ENCODE peak calls at places on chromosomes 5 and 9, in nine cellular contexts. One of them, this sample, is unnamed. For H3K4me1, the result is how much of the 10 kb centered on the place peaks cover.

GRCh38 chr9:136848393-136849037 is 694 bp upstream of the PHPT1 start:
- DNase-seq in psoas muscle: no peak
- DNase-seq in PC-3: peak
- DNase-seq in ovary: no peak
- DNase-seq in A549: peak
- DNase-seq in lung: no peak
- DNase-seq in effector memory CD4-positive, alpha-beta T cell: no peak
- DNase-seq in neural progenitor cell: peak
- DNase-seq in uterus: no peak
- DNase-seq in this sample: peak

GRCh38 chr9:85377751-85378289 is 363.9 kb downstream of the AGTPBP1 start:
- DNase-seq in effector memory CD4-positive, alpha-beta T cell: no peak
- DNase-seq in lung: no peak
- DNase-seq in PC-3: peak
- DNase-seq in ovary: no peak
- DNase-seq in psoas muscle: no peak
- DNase-seq in uterus: no peak
- DNase-seq in A549: no peak
- DNase-seq in neural progenitor cell: no peak
- DNase-seq in this sample: no peak

GRCh38 chr5:75690669-75691068 is 26.6 kb downstream of the POC5 start:
- DNase-seq in PC-3: no peak
- DNase-seq in psoas muscle: no peak
- DNase-seq in ovary: no peak
- DNase-seq in lung: no peak
- DNase-seq in A549: no peak
- DNase-seq in neural progenitor cell: no peak
- DNase-seq in effector memory CD4-positive, alpha-beta T cell: no peak
- DNase-seq in uterus: no peak
- DNase-seq in this sample: no peak

GRCh38 chr5:153372433-153373167 is 117.9 kb upstream of the GRIA1 start:
- DNase-seq in A549: no peak
- DNase-seq in ovary: no peak
- DNase-seq in psoas muscle: no peak
- DNase-seq in PC-3: no peak
- DNase-seq in lung: no peak
- DNase-seq in neural progenitor cell: no peak
- DNase-seq in effector memory CD4-positive, alpha-beta T cell: no peak
- DNase-seq in uterus: no peak
- DNase-seq in this sample: no peak

GRCh38 chr9:131116281-131117101 is 8.9 kb upstream of the NUP214 start:
- DNase-seq in effector memory CD4-positive, alpha-beta T cell: no peak
- DNase-seq in lung: no peak
- DNase-seq in neural progenitor cell: no peak
- DNase-seq in psoas muscle: no peak
- DNase-seq in A549: no peak
- DNase-seq in PC-3: no peak
- DNase-seq in ovary: peak
- DNase-seq in uterus: no peak
- DNase-seq in this sample: no peak

GRCh38 chr5:76546497-76547102 is 76.6 kb downstream of the F2RL2 start:
- DNase-seq in neural progenitor cell: no peak
- DNase-seq in uterus: no peak
- DNase-seq in lung: no peak
- DNase-seq in A549: no peak
- DNase-seq in psoas muscle: no peak
- DNase-seq in PC-3: no peak
- DNase-seq in effector memory CD4-positive, alpha-beta T cell: no peak
- DNase-seq in ovary: no peak
- DNase-seq in this sample: no peak

GRCh38 chr5:157350939-157351338 is 85.0 kb downstream of the CYFIP2 start:
- DNase-seq in effector memory CD4-positive, alpha-beta T cell: no peak
- DNase-seq in neural progenitor cell: no peak
- DNase-seq in PC-3: no peak
- DNase-seq in A549: no peak
- DNase-seq in lung: no peak
- DNase-seq in ovary: no peak
- DNase-seq in psoas muscle: no peak
- DNase-seq in uterus: no peak
- DNase-seq in this sample: no peak

GRCh38 chr9:97373311-97373710 is 38.6 kb upstream of the TDRD7 start:
- DNase-seq in psoas muscle: no peak
- DNase-seq in PC-3: no peak
- DNase-seq in neural progenitor cell: no peak
- DNase-seq in lung: no peak
- DNase-seq in effector memory CD4-positive, alpha-beta T cell: no peak
- DNase-seq in ovary: no peak
- DNase-seq in uterus: no peak
- DNase-seq in A549: no peak
- DNase-seq in this sample: no peak

DNA sequence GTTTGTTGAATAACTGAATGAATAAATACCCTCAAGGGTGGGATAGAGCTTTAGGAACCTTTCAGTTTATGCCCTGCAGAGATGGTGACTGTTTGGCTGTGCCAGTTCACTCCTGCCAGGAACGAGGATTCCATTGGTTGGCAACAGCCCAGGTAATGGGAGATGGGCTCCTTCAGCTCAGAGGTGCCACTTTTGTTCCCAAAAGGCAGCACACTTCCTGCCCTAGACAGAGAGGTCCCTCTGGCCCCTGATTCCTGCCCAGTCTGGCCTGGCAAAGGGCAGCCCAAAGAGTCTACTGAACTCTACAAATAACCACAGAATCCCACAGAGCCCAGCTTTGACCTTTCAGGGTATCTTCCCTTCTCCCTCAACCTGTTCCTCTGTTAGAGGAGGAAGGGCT is 1.6 kb downstream of the C9orf152 start:
- DNase-seq in PC-3: no peak
- DNase-seq in lung: peak
- DNase-seq in psoas muscle: no peak
- DNase-seq in uterus: no peak
- DNase-seq in neural progenitor cell: no peak
- DNase-seq in ovary: no peak
- DNase-seq in A549: no peak
- DNase-seq in effector memory CD4-positive, alpha-beta T cell: no peak
- DNase-seq in this sample: no peak
- H3K4me3 ChIP-seq in PC-3: peak
- H3K4me3 ChIP-seq in lung: no peak
- H3K4me3 ChIP-seq in psoas muscle: no peak
- H3K4me3 ChIP-seq in uterus: no peak
- H3K4me3 ChIP-seq in neural progenitor cell: no peak
- H3K4me3 ChIP-seq in ovary: no peak
- H3K4me3 ChIP-seq in A549: no peak
- H3K4me3 ChIP-seq in effector memory CD4-positive, alpha-beta T cell: no peak
- H3K4me3 ChIP-seq in this sample: no peak

GRCh38 chr9:96342553-96343245 is 40.7 kb upstream of the HSD17B3 start:
- DNase-seq in effector memory CD4-positive, alpha-beta T cell: no peak
- DNase-seq in lung: no peak
- DNase-seq in uterus: no peak
- DNase-seq in A549: no peak
- DNase-seq in ovary: no peak
- DNase-seq in neural progenitor cell: no peak
- DNase-seq in psoas muscle: no peak
- DNase-seq in PC-3: no peak
- DNase-seq in this sample: no peak

GRCh38 chr9:96344458-96345180 is 38.9 kb downstream of the SLC35D2 start:
- DNase-seq in neural progenitor cell: peak
- DNase-seq in A549: peak
- DNase-seq in lung: peak
- DNase-seq in psoas muscle: peak
- DNase-seq in ovary: peak
- DNase-seq in effector memory CD4-positive, alpha-beta T cell: no peak
- DNase-seq in uterus: peak
- DNase-seq in PC-3: peak
- DNase-seq in this sample: peak

GRCh38 chr9:96345551-96345950 is 38.0 kb downstream of the SLC35D2 start:
- DNase-seq in PC-3: no peak
- DNase-seq in ovary: no peak
- DNase-seq in neural progenitor cell: no peak
- DNase-seq in psoas muscle: no peak
- DNase-seq in lung: no peak
- DNase-seq in effector memory CD4-positive, alpha-beta T cell: no peak
- DNase-seq in uterus: no peak
- DNase-seq in A549: no peak
- DNase-seq in this sample: no peak

GRCh38 chr9:96338299-96338698 is 36.3 kb upstream of the HSD17B3 start:
- DNase-seq in effector memory CD4-positive, alpha-beta T cell: no peak
- DNase-seq in uterus: no peak
- DNase-seq in psoas muscle: no peak
- DNase-seq in PC-3: no peak
- DNase-seq in A549: no peak
- DNase-seq in ovary: no peak
- DNase-seq in lung: no peak
- DNase-seq in neural progenitor cell: no peak
- DNase-seq in this sample: no peak

DNA sequence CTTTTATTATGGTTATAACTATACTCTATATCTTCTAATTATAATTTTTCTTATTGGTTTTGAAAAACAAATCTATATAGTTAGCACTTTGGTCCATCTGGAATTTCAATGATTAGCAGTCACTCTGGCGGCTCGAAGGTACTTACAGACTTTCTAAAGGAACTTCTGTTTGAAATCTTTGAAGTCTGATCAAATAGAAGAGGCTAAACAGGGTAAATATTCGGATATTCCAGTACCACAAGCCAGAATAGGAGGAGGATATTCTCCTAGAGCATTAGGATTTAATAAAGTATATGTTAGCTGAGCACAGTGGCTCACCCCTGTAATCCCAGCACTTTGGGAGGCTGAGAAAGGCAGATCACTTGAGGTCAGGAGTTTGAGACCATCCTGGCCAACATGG is 38.7 kb upstream of the HSD17B3 start:
- DNase-seq in psoas muscle: no peak
- DNase-seq in PC-3: no peak
- DNase-seq in lung: no peak
- DNase-seq in uterus: no peak
- DNase-seq in ovary: no peak
- DNase-seq in A549: no peak
- DNase-seq in effector memory CD4-positive, alpha-beta T cell: no peak
- DNase-seq in neural progenitor cell: no peak
- DNase-seq in this sample: no peak
- H3K4me1 ChIP-seq in psoas muscle: under half
- H3K4me1 ChIP-seq in PC-3: under half
- H3K4me1 ChIP-seq in lung: under half
- H3K4me1 ChIP-seq in uterus: under half
- H3K4me1 ChIP-seq in ovary: under half
- H3K4me1 ChIP-seq in A549: half or more
- H3K4me1 ChIP-seq in effector memory CD4-positive, alpha-beta T cell: under half
- H3K4me1 ChIP-seq in neural progenitor cell: under half
- H3K4me1 ChIP-seq in this sample: under half

GRCh38 chr5:59037453-59038168 is 454.7 kb downstream of the RAB3C start:
- DNase-seq in ovary: no peak
- DNase-seq in PC-3: no peak
- DNase-seq in lung: no peak
- DNase-seq in psoas muscle: no peak
- DNase-seq in A549: no peak
- DNase-seq in neural progenitor cell: no peak
- DNase-seq in effector memory CD4-positive, alpha-beta T cell: no peak
- DNase-seq in uterus: no peak
- DNase-seq in this sample: no peak

GRCh38 chr5:59035681-59036080 is 452.8 kb downstream of the RAB3C start:
- DNase-seq in uterus: no peak
- DNase-seq in effector memory CD4-positive, alpha-beta T cell: no peak
- DNase-seq in psoas muscle: no peak
- DNase-seq in PC-3: no peak
- DNase-seq in ovary: no peak
- DNase-seq in lung: no peak
- DNase-seq in A549: no peak
- DNase-seq in neural progenitor cell: no peak
- DNase-seq in this sample: no peak

GRCh38 chr5:59038169-59039002 is 455.5 kb downstream of the RAB3C start:
- DNase-seq in A549: no peak
- DNase-seq in lung: no peak
- DNase-seq in neural progenitor cell: peak
- DNase-seq in ovary: peak
- DNase-seq in effector memory CD4-positive, alpha-beta T cell: no peak
- DNase-seq in PC-3: no peak
- DNase-seq in psoas muscle: peak
- DNase-seq in uterus: no peak
- DNase-seq in this sample: peak

GRCh38 chr5:59036274-59036961 is 453.5 kb downstream of the RAB3C start:
- DNase-seq in PC-3: peak
- DNase-seq in A549: no peak
- DNase-seq in lung: peak
- DNase-seq in psoas muscle: peak
- DNase-seq in effector memory CD4-positive, alpha-beta T cell: no peak
- DNase-seq in neural progenitor cell: no peak
- DNase-seq in uterus: peak
- DNase-seq in ovary: no peak
- DNase-seq in this sample: peak

GRCh38 chr5:59037041-59037440 is 454.2 kb downstream of the RAB3C start:
- DNase-seq in ovary: no peak
- DNase-seq in psoas muscle: no peak
- DNase-seq in uterus: no peak
- DNase-seq in neural progenitor cell: no peak
- DNase-seq in lung: no peak
- DNase-seq in PC-3: no peak
- DNase-seq in effector memory CD4-positive, alpha-beta T cell: no peak
- DNase-seq in A549: no peak
- DNase-seq in this sample: no peak
- H3K4me3 ChIP-seq in ovary: no peak
- H3K4me3 ChIP-seq in psoas muscle: peak
- H3K4me3 ChIP-seq in uterus: no peak
- H3K4me3 ChIP-seq in neural progenitor cell: no peak
- H3K4me3 ChIP-seq in lung: no peak
- H3K4me3 ChIP-seq in PC-3: peak
- H3K4me3 ChIP-seq in effector memory CD4-positive, alpha-beta T cell: peak
- H3K4me3 ChIP-seq in A549: peak
- H3K4me3 ChIP-seq in this sample: peak

GRCh38 chr5:172186114-172186695 is 1.8 kb downstream of the STK10 start:
- DNase-seq in lung: no peak
- DNase-seq in effector memory CD4-positive, alpha-beta T cell: no peak
- DNase-seq in ovary: peak
- DNase-seq in neural progenitor cell: no peak
- DNase-seq in PC-3: no peak
- DNase-seq in uterus: no peak
- DNase-seq in A549: no peak
- DNase-seq in psoas muscle: no peak
- DNase-seq in this sample: no peak

GRCh38 chr5:172180936-172181335 is 7.1 kb downstream of the STK10 start:
- DNase-seq in A549: no peak
- DNase-seq in neural progenitor cell: no peak
- DNase-seq in PC-3: no peak
- DNase-seq in effector memory CD4-positive, alpha-beta T cell: peak
- DNase-seq in ovary: no peak
- DNase-seq in uterus: no peak
- DNase-seq in lung: no peak
- DNase-seq in psoas muscle: no peak
- DNase-seq in this sample: no peak

GRCh38 chr5:172182291-172182690 is 5.7 kb downstream of the STK10 start:
- DNase-seq in lung: no peak
- DNase-seq in PC-3: no peak
- DNase-seq in uterus: no peak
- DNase-seq in effector memory CD4-positive, alpha-beta T cell: no peak
- DNase-seq in psoas muscle: no peak
- DNase-seq in ovary: no peak
- DNase-seq in neural progenitor cell: no peak
- DNase-seq in A549: no peak
- DNase-seq in this sample: no peak

GRCh38 chr5:172185096-172185461 is 2.9 kb downstream of the STK10 start:
- DNase-seq in ovary: no peak
- DNase-seq in uterus: no peak
- DNase-seq in neural progenitor cell: no peak
- DNase-seq in PC-3: no peak
- DNase-seq in lung: no peak
- DNase-seq in psoas muscle: no peak
- DNase-seq in effector memory CD4-positive, alpha-beta T cell: no peak
- DNase-seq in A549: no peak
- DNase-seq in this sample: no peak

GRCh38 chr5:172183881-172184280 is 4.1 kb downstream of the STK10 start:
- DNase-seq in effector memory CD4-positive, alpha-beta T cell: no peak
- DNase-seq in lung: no peak
- DNase-seq in psoas muscle: no peak
- DNase-seq in A549: no peak
- DNase-seq in ovary: no peak
- DNase-seq in uterus: no peak
- DNase-seq in neural progenitor cell: no peak
- DNase-seq in PC-3: no peak
- DNase-seq in this sample: no peak
- H3K4me1 ChIP-seq in effector memory CD4-positive, alpha-beta T cell: half or more
- H3K4me1 ChIP-seq in lung: under half
- H3K4me1 ChIP-seq in psoas muscle: under half
- H3K4me1 ChIP-seq in A549: under half
- H3K4me1 ChIP-seq in ovary: under half
- H3K4me1 ChIP-seq in uterus: under half
- H3K4me1 ChIP-seq in neural progenitor cell: under half
- H3K4me1 ChIP-seq in PC-3: under half
- H3K4me1 ChIP-seq in this sample: under half

This sample was measured in adipocyte.